ENCODE peak calls at places on chromosomes 6 and 20, in ten cellular contexts. F, A, X, N, Q, O, Y, K, D and M are unnamed samples.

GRCh38 chr20:47241345-47241781 is 115.1 kb downstream of the ZMYND8 start:
- DNase-seq in F (no peak), A (no peak), X (no peak), N (no peak), Q (no peak), O (peak; percentile 99), Y (no peak), K (no peak), D (no peak), M (no peak)

GRCh38 chr20:32554965-32555289 is 30.2 kb downstream of the NOL4L start:
- DNase-seq in F (peak; percentile 8), A (no peak), X (no peak), N (no peak), Q (no peak), O (no peak), Y (no peak), K (no peak), D (no peak), M (no peak)

GRCh38 chr6:111922454-111923297 is 49.4 kb upstream of the FYN start:
- DNase-seq in F (no peak), A (peak; percentile 14), X (no peak), N (no peak), Q (no peak), O (peak; percentile 59), Y (no peak), K (no peak), D (no peak), M (no peak)

GRCh38 chr6:118708055-118708454 is 56.7 kb upstream of the CEP85L start:
- DNase-seq in F (no peak), A (no peak), X (no peak), N (no peak), Q (no peak), O (peak; percentile 54), Y (no peak), K (no peak), D (no peak), M (no peak)

GRCh38 chr6:21143651-21144050 is 449.9 kb upstream of the SOX4 start:
- DNase-seq in F (no peak), A (no peak), X (no peak), N (no peak), Q (no peak), O (no peak), Y (no peak), K (no peak), D (no peak), M (no peak)

GRCh38 chr6:87922947-87923330 is 124.7 kb upstream of the SPACA1 start:
- DNase-seq in F (no peak), A (no peak), X (no peak), N (no peak), Q (no peak), O (no peak), Y (no peak), K (peak; percentile 19), D (peak; percentile 85), M (no peak)

GRCh38 chr6:19438566-19439353 is 398.4 kb upstream of the ID4 start:
- DNase-seq in F (no peak), A (no peak), X (no peak), N (no peak), Q (no peak), O (no peak), Y (no peak), K (no peak), D (no peak), M (peak; percentile 80)

GRCh38 chr20:22578221-22579118 is 5.9 kb downstream of the FOXA2 start:
- DNase-seq in F (no peak), A (no peak), X (peak; percentile 77), N (peak; percentile 76), Q (no peak), O (no peak), Y (no peak), K (no peak), D (no peak), M (no peak)

GRCh38 chr6:144500886-144501285 is 215.8 kb downstream of the UTRN start:
- DNase-seq in F (no peak), A (no peak), X (no peak), N (no peak), Q (no peak), O (no peak), Y (no peak), K (no peak), D (no peak), M (no peak)

DNA sequence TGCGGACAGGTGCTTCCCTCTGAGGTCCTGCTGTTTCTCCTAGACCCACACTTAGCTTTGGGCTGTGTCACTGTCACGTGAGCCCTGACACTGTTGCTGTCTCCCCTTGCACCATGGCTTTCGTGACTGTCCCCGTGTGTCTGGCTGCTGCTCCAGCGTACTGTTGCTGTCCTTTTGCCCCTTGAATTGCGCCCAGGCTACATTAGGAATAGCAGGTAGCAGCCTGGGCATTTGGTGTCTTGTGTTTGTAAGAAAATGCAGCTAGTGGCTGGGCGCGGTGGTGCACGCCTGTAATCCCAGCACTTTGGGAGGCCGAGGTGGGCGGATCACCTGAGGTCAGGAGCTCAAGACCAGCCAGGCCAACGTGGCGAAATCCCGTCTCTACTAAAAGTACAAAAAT is 46.1 kb downstream of the GMPR start:
- DNase-seq in F (no peak), A (no peak), X (no peak), N (no peak), Q (no peak), O (no peak), Y (no peak), K (no peak), D (no peak), M (no peak)
- TF ChIP-seq POLR2A in F (no peak), A (no peak), X (no peak), N (no peak), Q (no peak), O (no peak), Y (no peak), K (no peak), D (no peak), M (no peak)

DNA sequence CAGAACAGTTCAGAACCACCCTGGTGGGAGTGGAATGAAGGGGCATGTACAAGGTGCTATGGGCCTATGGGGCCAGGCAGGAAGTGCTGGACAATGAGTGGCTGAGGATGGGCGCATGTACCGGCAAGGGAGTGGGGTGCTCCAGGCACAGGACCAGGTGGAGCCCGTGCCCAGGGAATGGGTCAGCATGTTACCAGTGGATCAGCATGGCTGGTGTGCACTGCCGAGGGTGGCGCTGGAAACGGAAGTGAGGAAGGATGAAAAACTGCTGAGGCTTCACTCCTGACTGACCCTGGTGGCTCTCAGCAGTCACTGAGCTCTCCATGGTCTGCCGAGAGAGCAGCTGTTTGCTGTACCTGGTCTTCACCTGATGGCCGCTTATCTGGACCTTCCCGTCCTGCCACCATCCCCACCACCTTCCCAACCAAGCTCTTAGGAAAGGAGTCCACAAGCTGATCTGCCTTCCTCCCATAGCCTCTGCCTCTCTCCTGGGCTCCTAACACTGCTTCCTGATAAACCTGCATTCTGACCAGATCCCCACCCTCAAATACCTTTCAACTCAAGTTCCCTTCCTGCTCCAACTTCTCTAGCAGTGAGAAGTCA is 7.2 kb downstream of the UQCC2 start:
- DNase-seq in F (no peak), A (no peak), X (no peak), N (no peak), Q (no peak), O (no peak), Y (no peak), K (no peak), D (peak; percentile 74), M (no peak)
- TF ChIP-seq POLR2A in F (no peak), A (no peak), X (no peak), N (no peak), Q (no peak), O (no peak), Y (no peak), K (no peak), D (no peak), M (no peak)

DNA sequence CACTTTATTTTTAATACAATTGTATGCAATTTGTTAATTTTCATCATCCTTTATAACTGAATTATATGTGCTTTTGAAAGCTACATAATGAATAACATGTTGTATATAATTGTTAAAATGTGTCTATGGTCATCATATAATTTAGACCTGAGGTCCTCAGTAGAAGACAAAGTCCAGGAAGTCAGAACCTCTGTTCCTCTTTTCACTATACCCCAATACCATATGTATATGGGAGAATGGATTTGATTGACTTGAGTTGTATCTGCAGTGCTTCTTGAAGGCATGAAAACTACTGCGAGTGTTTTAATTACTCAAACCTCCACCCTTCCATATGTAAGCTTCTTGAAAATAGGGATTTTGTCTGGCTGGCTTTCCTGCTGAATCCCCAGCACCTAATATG is 140.7 kb upstream of the NEDD9 start:
- DNase-seq in F (no peak), A (no peak), X (no peak), N (no peak), Q (no peak), O (no peak), Y (no peak), K (no peak), D (no peak), M (no peak)
- TF ChIP-seq POLR2A in F (no peak), A (no peak), X (no peak), N (no peak), Q (no peak), O (no peak), Y (no peak), K (no peak), D (no peak), M (no peak)

DNA sequence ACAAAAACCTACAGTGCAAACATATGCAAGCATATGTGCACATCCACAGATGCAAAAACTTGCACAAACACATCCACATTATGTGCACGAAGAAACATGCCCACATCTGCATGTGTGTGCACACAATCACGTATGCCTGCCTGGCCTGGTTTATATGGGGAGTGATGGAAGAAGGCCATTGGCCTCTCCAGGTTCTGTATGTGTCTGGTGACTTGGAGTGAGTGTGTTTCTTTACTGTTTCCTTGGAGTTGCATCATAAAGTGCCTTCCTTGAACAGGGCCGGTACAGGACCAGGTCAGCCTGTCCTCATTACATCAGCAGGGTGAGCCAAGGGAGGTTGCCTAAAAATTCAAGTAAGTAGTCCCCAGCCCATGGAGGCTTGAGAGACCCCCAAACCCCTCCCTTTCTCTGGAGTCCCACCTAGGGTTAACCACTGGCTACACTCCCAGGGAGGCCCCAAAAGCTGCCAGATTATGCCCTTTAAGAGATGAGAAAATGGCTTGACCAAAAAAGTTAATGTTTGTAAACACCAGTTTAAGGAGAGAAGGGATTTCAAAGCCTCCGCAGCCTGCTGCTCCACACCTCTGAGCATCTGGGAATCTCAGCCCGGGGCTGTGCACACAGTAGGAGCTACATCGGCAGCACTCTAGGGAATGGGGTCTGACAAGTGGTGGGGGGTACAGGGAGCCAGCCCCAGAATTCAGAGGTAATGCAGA is 140.8 kb downstream of the VEGFA start:
- DNase-seq in F (no peak), A (no peak), X (no peak), N (no peak), Q (no peak), O (peak; percentile 86), Y (no peak), K (no peak), D (no peak), M (no peak)
- TF ChIP-seq POLR2A in F (no peak), A (no peak), X (no peak), N (no peak), Q (no peak), O (no peak), Y (no peak), K (no peak), D (no peak), M (no peak)